ENCODE peak calls at places on chromosome 18, in four cellular contexts. One of them, this sample, is unnamed.

GRCh38 chr18:60413944-60414547 is 41.5 kb upstream of the MC4R start:
- DNase-seq in SK-N-SH: no peak
- DNase-seq in HCT116: peak
- DNase-seq in K562: no peak
- DNase-seq in this sample: peak

GRCh38 chr18:57801379-57802165 is 1.5 kb downstream of the ATP8B1 start:
- DNase-seq in HCT116: no peak
- DNase-seq in K562: no peak
- DNase-seq in SK-N-SH: peak
- DNase-seq in this sample: no peak

GRCh38 chr18:3525870-3526420 is 76.0 kb downstream of the TGIF1 start:
- DNase-seq in K562: peak
- DNase-seq in HCT116: no peak
- DNase-seq in SK-N-SH: no peak
- DNase-seq in this sample: no peak

GRCh38 chr18:37578886-37579513 is 13.4 kb upstream of the CELF4 start:
- DNase-seq in SK-N-SH: peak
- DNase-seq in K562: peak
- DNase-seq in HCT116: peak
- DNase-seq in this sample: no peak

GRCh38 chr18:58225101-58225500 is 181.1 kb downstream of the NEDD4L start:
- DNase-seq in K562: no peak
- DNase-seq in HCT116: no peak
- DNase-seq in SK-N-SH: no peak
- DNase-seq in this sample: no peak

GRCh38 chr18:56522826-56523225 is 115.6 kb downstream of the TXNL1 start:
- DNase-seq in HCT116: no peak
- DNase-seq in K562: no peak
- DNase-seq in SK-N-SH: no peak
- DNase-seq in this sample: no peak

GRCh38 chr18:21305621-21306020 is 63.6 kb downstream of the GREB1L start:
- DNase-seq in HCT116: no peak
- DNase-seq in K562: no peak
- DNase-seq in SK-N-SH: no peak
- DNase-seq in this sample: no peak

GRCh38 chr18:32093523-32093922 is 1.8 kb downstream of the RNF138 start:
- DNase-seq in SK-N-SH: peak
- DNase-seq in K562: peak
- DNase-seq in HCT116: no peak
- DNase-seq in this sample: no peak

GRCh38 chr18:21110667-21111350 is 804 bp downstream of the ROCK1 start:
- DNase-seq in K562: peak
- DNase-seq in HCT116: no peak
- DNase-seq in SK-N-SH: peak
- DNase-seq in this sample: no peak

GRCh38 chr18:42792731-42793130 is 322.8 kb downstream of the RIT2 start:
- DNase-seq in HCT116: no peak
- DNase-seq in K562: no peak
- DNase-seq in SK-N-SH: no peak
- DNase-seq in this sample: no peak

GRCh38 chr18:79739440-79739778 is 58.3 kb upstream of the KCNG2 start:
- DNase-seq in SK-N-SH: no peak
- DNase-seq in K562: no peak
- DNase-seq in HCT116: no peak
- DNase-seq in this sample: no peak

GRCh38 chr18:31451625-31452024 is 4.1 kb downstream of the DSG3 start:
- DNase-seq in K562: no peak
- DNase-seq in HCT116: no peak
- DNase-seq in SK-N-SH: no peak
- DNase-seq in this sample: no peak

GRCh38 chr18:49161627-49162026 is 210.9 kb upstream of the SMAD7 start:
- DNase-seq in SK-N-SH: peak
- DNase-seq in HCT116: no peak
- DNase-seq in K562: no peak
- DNase-seq in this sample: no peak

GRCh38 chr18:23169683-23170082 is 34.4 kb downstream of the CABLES1 start:
- DNase-seq in SK-N-SH: no peak
- DNase-seq in K562: no peak
- DNase-seq in HCT116: no peak
- DNase-seq in this sample: no peak

GRCh38 chr18:14974088-14974487 is 226.1 kb downstream of the ANKRD30B start:
- DNase-seq in SK-N-SH: no peak
- DNase-seq in HCT116: no peak
- DNase-seq in K562: no peak
- DNase-seq in this sample: no peak

GRCh38 chr18:37489998-37490397 is 75.6 kb downstream of the CELF4 start:
- DNase-seq in SK-N-SH: no peak
- DNase-seq in K562: no peak
- DNase-seq in HCT116: no peak
- DNase-seq in this sample: no peak

GRCh38 chr18:7839548-7839947 is 272.4 kb downstream of the PTPRM start:
- DNase-seq in HCT116: no peak
- DNase-seq in SK-N-SH: no peak
- DNase-seq in K562: no peak
- DNase-seq in this sample: no peak

GRCh38 chr18:34659579-34660517 is 50.2 kb upstream of the DTNA start:
- DNase-seq in HCT116: peak
- DNase-seq in SK-N-SH: peak
- DNase-seq in K562: no peak
- DNase-seq in this sample: peak

GRCh38 chr18:8107426-8107825 is 501.8 kb upstream of the RAB12 start:
- DNase-seq in HCT116: no peak
- DNase-seq in SK-N-SH: no peak
- DNase-seq in K562: no peak
- DNase-seq in this sample: no peak

GRCh38 chr18:42112657-42113420 is 157.8 kb downstream of the PIK3C3 start:
- DNase-seq in K562: no peak
- DNase-seq in SK-N-SH: no peak
- DNase-seq in HCT116: no peak
- DNase-seq in this sample: no peak

GRCh38 chr18:56632070-56633022 is 6.0 kb downstream of the TXNL1 start:
- DNase-seq in HCT116: no peak
- DNase-seq in SK-N-SH: no peak
- DNase-seq in K562: no peak
- DNase-seq in this sample: no peak

GRCh38 chr18:13511961-13512572 is 214.3 kb downstream of the FAM210A start:
- DNase-seq in K562: no peak
- DNase-seq in HCT116: no peak
- DNase-seq in SK-N-SH: no peak
- DNase-seq in this sample: no peak

GRCh38 chr18:7830468-7830867 is 263.4 kb downstream of the PTPRM start:
- DNase-seq in SK-N-SH: peak
- DNase-seq in K562: peak
- DNase-seq in HCT116: peak
- DNase-seq in this sample: no peak

GRCh38 chr18:23201741-23202140 is 66.5 kb downstream of the CABLES1 start:
- DNase-seq in HCT116: no peak
- DNase-seq in SK-N-SH: no peak
- DNase-seq in K562: no peak
- DNase-seq in this sample: no peak

GRCh38 chr18:57864615-57865121 is 61.6 kb upstream of the ATP8B1 start:
- DNase-seq in K562: no peak
- DNase-seq in HCT116: no peak
- DNase-seq in SK-N-SH: no peak
- DNase-seq in this sample: no peak

GRCh38 chr18:79400091-79400590 is 4.4 kb downstream of the NFATC1 start:
- DNase-seq in K562: peak
- DNase-seq in SK-N-SH: no peak
- DNase-seq in HCT116: no peak
- DNase-seq in this sample: no peak

GRCh38 chr18:23398401-23398800 is 54.7 kb upstream of the RIOK3 start:
- DNase-seq in HCT116: no peak
- DNase-seq in K562: no peak
- DNase-seq in SK-N-SH: no peak
- DNase-seq in this sample: no peak

GRCh38 chr18:50956116-50956515 is 11.7 kb upstream of the ELAC1 start:
- DNase-seq in SK-N-SH: no peak
- DNase-seq in K562: no peak
- DNase-seq in HCT116: no peak
- DNase-seq in this sample: no peak

GRCh38 chr18:48539406-48540328 is 836 bp downstream of the CTIF start:
- DNase-seq in SK-N-SH: peak
- DNase-seq in HCT116: no peak
- DNase-seq in K562: peak
- DNase-seq in this sample: no peak

GRCh38 chr18:820591-821170 is 8.6 kb upstream of the YES1 start:
- DNase-seq in K562: no peak
- DNase-seq in SK-N-SH: no peak
- DNase-seq in HCT116: no peak
- DNase-seq in this sample: no peak

GRCh38 chr18:58639751-58640427 is 11.0 kb upstream of the ALPK2 start:
- DNase-seq in HCT116: no peak
- DNase-seq in K562: no peak
- DNase-seq in SK-N-SH: no peak
- DNase-seq in this sample: no peak

GRCh38 chr18:59061914-59062642 is 77.6 kb upstream of the SEC11C start:
- DNase-seq in HCT116: no peak
- DNase-seq in K562: no peak
- DNase-seq in SK-N-SH: no peak
- DNase-seq in this sample: no peak

GRCh38 chr18:1811282-1811681 is 760.0 kb downstream of the METTL4 start:
- DNase-seq in SK-N-SH: no peak
- DNase-seq in HCT116: no peak
- DNase-seq in K562: no peak
- DNase-seq in this sample: no peak

GRCh38 chr18:45201489-45201888 is 413.8 kb upstream of the SLC14A2 start:
- DNase-seq in K562: no peak
- DNase-seq in SK-N-SH: no peak
- DNase-seq in HCT116: no peak
- DNase-seq in this sample: no peak

GRCh38 chr18:31376477-31376876 is at the start of gene DSG4:
- DNase-seq in SK-N-SH: no peak
- DNase-seq in HCT116: no peak
- DNase-seq in K562: no peak
- DNase-seq in this sample: no peak

GRCh38 chr18:62186656-62187542 is at the start of the genes PIGN and RELCH:
- DNase-seq in K562: peak
- DNase-seq in SK-N-SH: peak
- DNase-seq in HCT116: peak
- DNase-seq in this sample: peak

GRCh38 chr18:62182220-62182619 is 4.6 kb downstream of the PIGN start:
- DNase-seq in SK-N-SH: no peak
- DNase-seq in K562: no peak
- DNase-seq in HCT116: no peak
- DNase-seq in this sample: no peak

GRCh38 chr18:62189208-62189607 is 2.2 kb downstream of the RELCH start:
- DNase-seq in SK-N-SH: no peak
- DNase-seq in HCT116: no peak
- DNase-seq in K562: no peak
- DNase-seq in this sample: no peak

GRCh38 chr18:62183578-62184195 is 3.2 kb downstream of the PIGN start:
- DNase-seq in SK-N-SH: peak
- DNase-seq in K562: peak
- DNase-seq in HCT116: peak
- DNase-seq in this sample: peak

GRCh38 chr18:62187543-62188378 is 706 bp downstream of the RELCH start:
- DNase-seq in HCT116: no peak
- DNase-seq in SK-N-SH: no peak
- DNase-seq in K562: peak
- DNase-seq in this sample: no peak
- TF ChIP-seq REST in HCT116: no peak
- TF ChIP-seq REST in SK-N-SH: no peak
- TF ChIP-seq REST in K562: no peak
- TF ChIP-seq REST in this sample: no peak

DNA sequence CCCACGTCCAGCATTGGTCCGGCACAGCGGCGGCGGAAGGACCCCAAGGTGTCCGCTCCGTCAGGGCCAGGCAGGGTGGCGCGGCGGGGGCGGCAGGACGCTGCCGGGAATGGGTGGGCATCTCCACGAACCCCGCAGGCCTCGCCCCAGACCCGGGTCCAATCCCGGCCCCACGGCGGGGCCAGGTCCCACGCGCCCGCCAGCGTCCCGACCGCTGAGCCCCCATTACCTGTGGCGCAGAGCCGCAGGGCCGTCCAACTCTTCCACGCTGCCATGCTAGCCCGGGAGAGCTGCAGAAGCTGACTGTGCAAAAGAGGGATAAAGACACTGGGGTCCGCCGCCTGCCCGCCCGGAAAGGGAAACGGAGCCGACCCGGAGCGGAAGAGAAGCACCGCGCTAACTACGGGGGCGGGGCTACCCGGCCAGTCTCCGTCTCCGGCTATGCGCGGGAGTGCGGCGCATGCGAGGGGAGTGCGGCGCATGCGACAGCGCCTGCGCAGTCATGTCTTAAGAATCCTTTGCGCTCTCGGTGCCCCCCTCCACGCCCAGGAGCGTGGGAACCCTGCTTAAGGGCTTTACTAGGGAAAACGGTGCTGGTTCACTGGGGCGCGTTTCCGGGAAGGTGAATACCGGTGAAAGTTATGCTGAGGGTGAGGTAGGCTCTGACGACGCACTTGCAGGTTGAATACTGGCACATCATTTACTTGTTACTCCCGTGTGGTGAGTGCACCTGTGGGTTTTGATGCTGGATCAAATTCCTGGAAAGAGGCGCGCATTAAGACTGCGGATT is at the start of gene TMX3:
- DNase-seq in HCT116: peak
- DNase-seq in SK-N-SH: peak
- DNase-seq in K562: peak
- DNase-seq in this sample: peak
- TF ChIP-seq REST in HCT116: no peak
- TF ChIP-seq REST in SK-N-SH: no peak
- TF ChIP-seq REST in K562: no peak
- TF ChIP-seq REST in this sample: no peak

GRCh38 chr18:11387880-11388279 is 221.5 kb upstream of the SLC35G4 start:
- DNase-seq in HCT116: peak
- DNase-seq in SK-N-SH: peak
- DNase-seq in K562: peak
- DNase-seq in this sample: peak
- TF ChIP-seq REST in HCT116: peak
- TF ChIP-seq REST in SK-N-SH: peak
- TF ChIP-seq REST in K562: no peak
- TF ChIP-seq REST in this sample: no peak

GRCh38 chr18:66951750-66952149 is 347.9 kb upstream of the CDH19 start:
- DNase-seq in SK-N-SH: no peak
- DNase-seq in HCT116: no peak
- DNase-seq in K562: no peak
- DNase-seq in this sample: no peak

GRCh38 chr18:66949419-66949818 is 345.5 kb upstream of the CDH19 start:
- DNase-seq in SK-N-SH: no peak
- DNase-seq in HCT116: no peak
- DNase-seq in K562: no peak
- DNase-seq in this sample: no peak
- TF ChIP-seq REST in SK-N-SH: no peak
- TF ChIP-seq REST in HCT116: no peak
- TF ChIP-seq REST in K562: no peak
- TF ChIP-seq REST in this sample: no peak

This sample was measured in Panc1.